ENCODE peak calls at places on chromosomes 11 and 22, in four cellular contexts. F is HL-60; B is CD8-positive, alpha-beta T cell; O is mucosa of descending colon. A is an unnamed sample.

GRCh38 chr11:46386674-46387073 is 4.9 kb downstream of the CHRM4 start:
- DNase-seq in F (no peak), B (no peak), O (no peak), A (peak; percentile 32)

GRCh38 chr11:44241851-44242250 is 68.1 kb downstream of the ALX4 start:
- DNase-seq in F (no peak), B (no peak), O (no peak), A (no peak)

GRCh38 chr11:106249857-106250256 is 172.4 kb downstream of the AASDHPPT start:
- DNase-seq in F (no peak), B (no peak), O (no peak), A (no peak)

GRCh38 chr11:102139081-102139498 is 28.8 kb downstream of the YAP1 start:
- DNase-seq in F (no peak), B (no peak), O (no peak), A (peak; percentile 42)

GRCh38 chr11:122852071-122852831 is 14.0 kb downstream of the CRTAM start:
- DNase-seq in F (no peak), B (no peak), O (no peak), A (peak; percentile 9)

GRCh38 chr11:28910926-28911325 is 802.7 kb downstream of the METTL15 start:
- DNase-seq in F (no peak), B (no peak), O (no peak), A (no peak)

GRCh38 chr11:102539567-102539966 is 9.0 kb upstream of the MMP7 start:
- DNase-seq in F (no peak), B (no peak), O (no peak), A (no peak)

GRCh38 chr11:88363566-88364169 is 26.1 kb upstream of the CTSC start:
- DNase-seq in F (no peak), B (no peak), O (no peak), A (no peak)

GRCh38 chr11:120037111-120037510 is 100.8 kb downstream of the TRIM29 start:
- DNase-seq in F (no peak), B (no peak), O (no peak), A (no peak)

GRCh38 chr11:114073506-114074381 is 14.2 kb downstream of the ZBTB16 start:
- DNase-seq in F (no peak), B (no peak), O (no peak), A (no peak)

GRCh38 chr22:24434472-24435322 is 7.3 kb downstream of the ADORA2A start:
- DNase-seq in F (peak; percentile 72), B (peak; percentile 56), O (peak; percentile 76), A (no peak)

GRCh38 chr11:72081856-72082255 is 1.2 kb downstream of the LRRC51 start:
- DNase-seq in F (no peak), B (no peak), O (no peak), A (no peak)

GRCh38 chr11:118915941-118916841 is 9.5 kb downstream of the BCL9L start:
- DNase-seq in F (no peak), B (no peak), O (no peak), A (no peak)

GRCh38 chr11:92826597-92826996 is 142.9 kb upstream of the MTNR1B start:
- DNase-seq in F (no peak), B (no peak), O (no peak), A (no peak)

GRCh38 chr11:3105791-3106735 is 48.8 kb upstream of the CARS1 start:
- DNase-seq in F (no peak), B (no peak), O (no peak), A (no peak)

GRCh38 chr11:61480936-61481335 is 27.6 kb upstream of the LRRC10B start:
- DNase-seq in F (no peak), B (no peak), O (no peak), A (no peak)

DNA sequence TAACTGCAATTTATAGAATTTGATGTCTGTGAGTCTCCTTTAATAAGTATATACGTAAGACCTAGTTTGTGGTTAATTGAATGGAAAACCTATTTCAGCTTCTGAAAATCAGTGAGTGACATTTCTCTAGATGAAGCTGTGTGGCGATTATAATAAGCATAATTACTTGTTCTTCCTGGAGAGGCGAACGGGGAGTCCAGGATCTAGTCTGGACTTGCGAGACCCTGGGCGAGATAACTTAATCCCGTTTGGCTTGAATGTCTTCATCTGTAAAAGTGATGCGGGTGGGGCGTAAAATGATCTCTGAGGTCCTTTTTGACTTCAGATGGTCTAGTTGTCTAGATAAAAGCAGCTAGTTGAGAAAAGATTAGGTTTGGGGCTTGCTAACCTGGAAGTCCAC is 1.1 kb downstream of the PRRG4 start:
- DNase-seq in F (no peak), B (no peak), O (no peak), A (no peak)
- H3K4me3 ChIP-seq in F (no peak overlapping the region), B (no peak overlapping the region), O (no peak overlapping the region), A (no peak overlapping the region)

DNA sequence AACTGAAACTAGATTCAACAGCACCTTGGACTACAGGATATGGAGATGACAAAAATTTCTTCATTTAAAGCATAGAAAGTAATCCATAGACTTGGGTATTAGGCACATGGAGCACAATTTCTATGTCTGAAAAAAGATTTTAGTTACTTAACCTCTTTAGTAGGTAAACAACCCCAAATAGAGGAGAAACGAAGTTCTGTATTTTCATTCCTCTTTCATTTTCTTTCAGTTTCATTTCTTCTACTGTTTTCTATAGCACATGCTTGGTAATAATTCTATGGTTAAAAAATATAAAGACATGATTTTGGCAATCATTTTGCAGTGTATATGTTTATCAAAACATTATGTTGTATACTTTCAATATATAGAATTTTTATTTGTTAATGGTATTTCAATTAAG is 99.5 kb downstream of the CASP12 start:
- DNase-seq in F (no peak), B (no peak), O (no peak), A (no peak)
- H3K4me3 ChIP-seq in F (no peak overlapping the region), B (peak overlapping the region; percentile 36), O (no peak overlapping the region), A (no peak overlapping the region)

DNA sequence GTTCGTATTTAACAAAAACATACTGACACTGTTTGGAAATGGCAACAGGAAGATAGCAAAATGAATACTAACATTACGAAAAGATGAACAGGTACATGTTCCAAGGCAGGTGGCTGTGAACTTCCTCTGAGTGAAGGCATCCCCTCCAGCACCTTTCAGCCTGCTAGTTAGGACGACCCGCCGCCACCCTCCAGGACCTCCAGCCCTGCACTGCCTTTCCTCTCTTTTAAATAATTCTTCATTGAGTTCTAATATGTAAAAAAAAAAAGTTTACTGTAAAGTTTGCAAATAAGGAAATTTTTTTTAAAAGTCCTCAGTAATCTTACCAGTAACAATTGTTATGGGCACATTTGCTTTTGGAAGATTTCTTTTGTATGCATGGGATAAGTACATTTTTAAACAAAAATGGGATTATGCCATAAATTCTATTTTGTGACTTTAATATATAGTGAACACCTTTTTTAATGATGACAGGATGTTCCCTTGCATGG is 6.0 kb downstream of the NEAT1 start:
- DNase-seq in F (no peak), B (no peak), O (peak; percentile 62), A (peak; percentile 49)
- H3K4me3 ChIP-seq in F (no peak overlapping the region), B (peak overlapping the region; percentile 76), O (no peak overlapping the region), A (peak overlapping the region; percentile 80)

GRCh38 chr11:117316197-117316961 is at the start of gene BACE1:
- DNase-seq in F (peak; percentile 50), B (no peak), O (peak; percentile 77), A (peak; percentile 89)
- H3K4me3 ChIP-seq in F (peak within 1 kb of the TSS; percentile 57), B (peak within 1 kb of the TSS; percentile 35), O (peak within 1 kb of the TSS; percentile 44), A (peak within 1 kb of the TSS; percentile 79)

GRCh38 chr11:104630352-104630751 is 267.9 kb downstream of the CASP12 start:
- DNase-seq in F (no peak), B (no peak), O (no peak), A (no peak)
- H3K4me3 ChIP-seq in F (no peak overlapping the region), B (no peak overlapping the region), O (no peak overlapping the region), A (no peak overlapping the region)

DNA sequence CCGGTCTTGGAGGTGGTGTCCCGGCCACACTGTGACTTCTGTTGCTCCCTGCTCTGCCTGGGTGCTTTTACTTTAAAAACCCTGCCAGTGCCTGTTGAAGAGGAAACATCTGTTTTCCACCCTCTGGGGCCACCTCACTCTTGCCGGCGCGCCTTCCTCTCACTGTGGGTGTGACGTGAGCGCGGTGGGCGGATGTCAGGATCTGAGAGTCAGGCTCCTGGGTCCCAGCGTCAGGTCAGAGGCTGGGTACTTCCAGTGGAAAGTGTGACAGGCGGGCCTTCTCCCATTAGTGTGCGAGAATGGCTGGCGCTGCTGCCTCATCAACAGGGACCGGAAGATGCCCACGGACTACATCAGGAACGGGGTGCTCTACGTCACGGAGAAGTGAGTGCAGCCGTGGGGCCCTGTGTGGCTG is 54.2 kb downstream of the GRAMD4 start:
- DNase-seq in F (peak; percentile 32), B (peak; percentile 74), O (peak; percentile 87), A (no peak)
- H3K4me3 ChIP-seq in F (no peak overlapping the region), B (peak overlapping the region; percentile 57), O (no peak overlapping the region), A (no peak overlapping the region)

GRCh38 chr11:84437129-84438123 is 1151.3 kb upstream of the CCDC90B start:
- DNase-seq in F (no peak), B (no peak), O (no peak), A (no peak)
- H3K4me3 ChIP-seq in F (no peak overlapping the region), B (no peak overlapping the region), O (no peak overlapping the region), A (no peak overlapping the region)

GRCh38 chr22:48239461-48240164 is 1477.2 kb downstream of the TBC1D22A start:
- DNase-seq in F (no peak), B (no peak), O (no peak), A (no peak)
- H3K4me3 ChIP-seq in F (no peak overlapping the region), B (no peak overlapping the region), O (no peak overlapping the region), A (no peak overlapping the region)

DNA sequence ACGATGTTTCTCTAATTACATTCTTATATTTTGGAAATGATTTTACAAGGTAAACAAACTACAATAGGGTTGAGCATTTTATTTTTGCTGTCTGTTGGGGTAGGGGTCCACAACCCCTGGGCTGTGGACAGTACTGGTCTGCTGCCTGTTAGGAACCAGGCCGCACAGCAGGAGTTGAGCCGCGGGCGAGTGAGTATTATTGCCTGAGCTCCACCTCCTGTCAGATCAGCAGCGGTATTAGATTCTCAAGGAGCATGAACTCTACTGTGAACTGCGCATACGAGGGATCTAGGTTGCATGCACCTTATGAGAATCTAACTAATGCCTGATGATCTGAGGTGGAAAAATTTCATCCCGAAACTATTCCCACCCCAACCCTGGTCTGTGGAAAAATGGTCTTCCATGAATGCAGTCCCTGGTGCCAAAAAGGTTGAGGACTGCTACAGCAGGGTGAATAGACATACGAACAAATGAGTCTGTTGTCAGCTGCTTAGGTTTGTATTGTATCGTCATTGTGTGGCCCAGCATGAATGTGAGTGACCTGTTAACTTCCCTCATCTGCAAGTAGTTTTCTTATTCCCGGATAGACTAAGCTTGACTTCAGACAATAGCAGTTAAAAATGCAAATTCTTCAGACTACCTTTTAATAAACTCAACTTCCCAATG is 29.8 kb downstream of the RNF141 start:
- DNase-seq in F (no peak), B (no peak), O (no peak), A (no peak)
- H3K4me3 ChIP-seq in F (no peak overlapping the region), B (no peak overlapping the region), O (no peak overlapping the region), A (no peak overlapping the region)